ENCODE peak calls at places on chromosome 7, in six cellular contexts. One of them, this sample, is unnamed.

GRCh38 chr7:158488225-158488889 is 99.3 kb downstream of the PTPRN2 start:
- DNase-seq in A549: no peak
- DNase-seq in body of pancreas: no peak
- DNase-seq in GM06990: no peak
- DNase-seq in transverse colon: no peak
- DNase-seq in dorsolateral prefrontal cortex: no peak
- DNase-seq in this sample: no peak

GRCh38 chr7:22696672-22697071 is 30.3 kb upstream of the IL6 start:
- DNase-seq in A549: no peak
- DNase-seq in body of pancreas: no peak
- DNase-seq in GM06990: no peak
- DNase-seq in transverse colon: no peak
- DNase-seq in dorsolateral prefrontal cortex: no peak
- DNase-seq in this sample: no peak

GRCh38 chr7:135980665-135981180 is 3.6 kb upstream of the MTPN start:
- DNase-seq in A549: no peak
- DNase-seq in body of pancreas: no peak
- DNase-seq in GM06990: peak; percentile 62
- DNase-seq in transverse colon: peak; percentile 39
- DNase-seq in dorsolateral prefrontal cortex: no peak
- DNase-seq in this sample: peak; percentile 18

GRCh38 chr7:151194188-151194587 is 7.1 kb upstream of the ASB10 start:
- DNase-seq in A549: no peak
- DNase-seq in body of pancreas: no peak
- DNase-seq in GM06990: no peak
- DNase-seq in transverse colon: no peak
- DNase-seq in dorsolateral prefrontal cortex: no peak
- DNase-seq in this sample: no peak

GRCh38 chr7:92714767-92715166 is 121.6 kb downstream of the CDK6 start:
- DNase-seq in A549: no peak
- DNase-seq in body of pancreas: no peak
- DNase-seq in GM06990: no peak
- DNase-seq in transverse colon: no peak
- DNase-seq in dorsolateral prefrontal cortex: no peak
- DNase-seq in this sample: no peak

GRCh38 chr7:108358553-108358952 is 97.7 kb downstream of the NRCAM start:
- DNase-seq in A549: peak; percentile 29
- DNase-seq in body of pancreas: peak; percentile 86
- DNase-seq in GM06990: no peak
- DNase-seq in transverse colon: no peak
- DNase-seq in dorsolateral prefrontal cortex: no peak
- DNase-seq in this sample: no peak

GRCh38 chr7:158820656-158821055 is 8.7 kb downstream of the ESYT2 start:
- DNase-seq in A549: no peak
- DNase-seq in body of pancreas: no peak
- DNase-seq in GM06990: no peak
- DNase-seq in transverse colon: no peak
- DNase-seq in dorsolateral prefrontal cortex: no peak
- DNase-seq in this sample: no peak

GRCh38 chr7:91228327-91228726 is 35.9 kb upstream of the FZD1 start:
- DNase-seq in A549: no peak
- DNase-seq in body of pancreas: no peak
- DNase-seq in GM06990: no peak
- DNase-seq in transverse colon: no peak
- DNase-seq in dorsolateral prefrontal cortex: no peak
- DNase-seq in this sample: no peak

GRCh38 chr7:151837285-151838042 is 39.5 kb downstream of the PRKAG2 start:
- DNase-seq in A549: no peak
- DNase-seq in body of pancreas: no peak
- DNase-seq in GM06990: no peak
- DNase-seq in transverse colon: no peak
- DNase-seq in dorsolateral prefrontal cortex: no peak
- DNase-seq in this sample: no peak

GRCh38 chr7:20301311-20301939 is 29.3 kb upstream of the ITGB8 start:
- DNase-seq in A549: no peak
- DNase-seq in body of pancreas: no peak
- DNase-seq in GM06990: no peak
- DNase-seq in transverse colon: no peak
- DNase-seq in dorsolateral prefrontal cortex: no peak
- DNase-seq in this sample: peak; percentile 23

GRCh38 chr7:128796325-128796724 is 4.6 kb downstream of the CCDC136 start:
- DNase-seq in A549: no peak
- DNase-seq in body of pancreas: no peak
- DNase-seq in GM06990: no peak
- DNase-seq in transverse colon: no peak
- DNase-seq in dorsolateral prefrontal cortex: no peak
- DNase-seq in this sample: no peak

GRCh38 chr7:102173669-102174068 is 113.0 kb upstream of the SH2B2 start:
- DNase-seq in A549: no peak
- DNase-seq in body of pancreas: no peak
- DNase-seq in GM06990: no peak
- DNase-seq in transverse colon: no peak
- DNase-seq in dorsolateral prefrontal cortex: no peak
- DNase-seq in this sample: no peak

GRCh38 chr7:87816389-87816788 is 59.8 kb downstream of the SLC25A40 start:
- DNase-seq in A549: no peak
- DNase-seq in body of pancreas: no peak
- DNase-seq in GM06990: no peak
- DNase-seq in transverse colon: no peak
- DNase-seq in dorsolateral prefrontal cortex: no peak
- DNase-seq in this sample: no peak

DNA sequence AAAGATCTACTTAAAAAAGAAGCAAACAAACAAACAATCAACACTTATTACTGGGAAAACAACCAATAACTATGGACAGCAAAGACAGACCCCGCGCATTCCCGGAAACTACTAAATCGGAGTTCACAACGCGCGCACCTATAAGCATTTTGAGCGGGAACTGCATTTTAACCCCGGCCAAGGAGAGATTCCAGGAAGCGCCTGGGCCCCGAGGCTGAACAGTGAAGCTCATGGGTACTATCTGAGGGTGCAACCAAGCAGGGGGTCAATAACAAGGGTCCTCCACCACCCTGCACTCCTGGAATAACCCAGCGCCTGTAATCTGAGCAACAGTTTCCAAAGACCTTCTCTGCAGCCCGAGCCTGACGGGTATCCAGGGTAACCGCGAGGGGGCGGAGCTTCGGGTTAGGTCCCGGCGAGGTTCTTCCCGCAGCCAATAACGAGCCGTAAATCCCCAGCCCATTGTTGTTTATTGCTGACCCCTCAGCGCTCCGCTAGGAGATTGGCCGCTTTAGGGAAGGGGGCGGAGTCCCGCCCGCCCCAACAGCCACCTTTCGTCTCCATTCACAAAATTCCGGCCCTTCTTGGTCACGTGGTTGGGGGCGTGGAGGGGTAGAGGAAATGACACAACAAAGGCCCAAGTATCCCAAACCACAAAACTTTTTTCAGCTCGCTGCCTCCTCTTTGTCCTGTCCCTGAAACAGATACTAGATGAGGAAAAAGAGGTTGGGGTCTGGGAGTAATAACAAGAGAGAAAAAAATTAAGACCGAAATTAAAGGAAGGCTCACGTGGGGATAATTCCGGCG is 1.7 kb upstream of the ETV1 start:
- DNase-seq in A549: peak; percentile 87
- DNase-seq in body of pancreas: peak; percentile 91
- DNase-seq in GM06990: peak; percentile 55
- DNase-seq in transverse colon: peak; percentile 92
- DNase-seq in dorsolateral prefrontal cortex: peak; percentile 92
- DNase-seq in this sample: peak; percentile 38
- TF ChIP-seq CTCF in A549: no peak
- TF ChIP-seq CTCF in body of pancreas: no peak
- TF ChIP-seq CTCF in GM06990: no peak
- TF ChIP-seq CTCF in transverse colon: no peak
- TF ChIP-seq CTCF in dorsolateral prefrontal cortex: peak; percentile 36
- TF ChIP-seq CTCF in this sample: no peak

DNA sequence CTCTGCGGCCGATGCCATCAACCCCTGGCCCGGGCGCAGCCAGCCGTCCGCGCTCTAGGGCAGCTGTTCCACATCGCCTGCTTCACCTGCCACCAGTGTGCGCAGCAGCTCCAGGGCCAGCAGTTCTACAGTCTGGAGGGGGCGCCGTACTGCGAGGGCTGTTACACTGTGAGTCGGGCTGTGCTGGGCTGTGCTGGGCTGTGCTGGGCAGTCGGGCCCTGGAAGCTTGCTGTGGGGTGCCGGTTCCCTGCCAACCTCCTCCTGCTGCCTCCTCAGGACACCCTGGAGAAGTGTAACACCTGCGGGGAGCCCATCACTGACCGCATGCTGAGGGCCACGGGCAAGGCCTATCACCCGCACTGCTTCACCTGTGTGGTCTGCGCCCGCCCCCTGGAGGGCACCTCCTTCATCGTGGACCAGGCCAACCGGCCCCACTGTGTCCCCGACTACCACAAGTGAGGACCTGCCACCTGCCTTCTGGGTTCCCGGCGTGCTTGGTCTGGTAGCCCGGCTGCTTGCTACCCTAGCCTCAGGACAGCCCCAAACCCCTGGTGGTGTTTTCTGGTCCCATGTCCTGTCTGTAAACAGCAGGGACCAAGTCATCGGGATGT is 7.5 kb downstream of the ZYX start:
- DNase-seq in A549: no peak
- DNase-seq in body of pancreas: no peak
- DNase-seq in GM06990: no peak
- DNase-seq in transverse colon: no peak
- DNase-seq in dorsolateral prefrontal cortex: no peak
- DNase-seq in this sample: no peak
- TF ChIP-seq CTCF in A549: no peak
- TF ChIP-seq CTCF in body of pancreas: no peak
- TF ChIP-seq CTCF in GM06990: no peak
- TF ChIP-seq CTCF in transverse colon: no peak
- TF ChIP-seq CTCF in dorsolateral prefrontal cortex: no peak
- TF ChIP-seq CTCF in this sample: no peak

DNA sequence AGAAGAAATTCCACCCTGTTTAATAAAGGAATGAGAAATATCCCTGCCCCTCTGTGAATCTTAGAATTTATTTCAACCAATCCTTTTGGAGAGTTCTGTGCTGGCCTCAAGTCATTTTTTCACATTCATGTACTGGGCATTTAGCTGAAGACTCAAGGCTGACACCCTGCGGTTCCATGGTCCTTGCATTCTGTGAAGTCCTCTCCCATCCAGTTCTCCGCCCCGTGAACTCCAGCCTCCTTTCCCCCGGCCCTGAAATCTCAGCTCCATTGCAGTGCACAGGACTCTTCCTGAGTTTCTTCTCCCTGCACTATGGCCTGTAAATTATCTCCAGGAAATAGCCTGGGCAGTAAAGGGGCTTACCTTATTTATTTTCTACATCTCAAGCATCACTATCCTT is 183.0 kb upstream of the KCND2 start:
- DNase-seq in A549: no peak
- DNase-seq in body of pancreas: no peak
- DNase-seq in GM06990: no peak
- DNase-seq in transverse colon: no peak
- DNase-seq in dorsolateral prefrontal cortex: no peak
- DNase-seq in this sample: no peak
- TF ChIP-seq CTCF in A549: no peak
- TF ChIP-seq CTCF in body of pancreas: no peak
- TF ChIP-seq CTCF in GM06990: peak; percentile 30
- TF ChIP-seq CTCF in transverse colon: no peak
- TF ChIP-seq CTCF in dorsolateral prefrontal cortex: no peak
- TF ChIP-seq CTCF in this sample: peak; percentile 19

GRCh38 chr7:1271046-1271445 is 38.4 kb downstream of the UNCX start:
- DNase-seq in A549: no peak
- DNase-seq in body of pancreas: no peak
- DNase-seq in GM06990: no peak
- DNase-seq in transverse colon: no peak
- DNase-seq in dorsolateral prefrontal cortex: no peak
- DNase-seq in this sample: no peak
- TF ChIP-seq CTCF in A549: no peak
- TF ChIP-seq CTCF in body of pancreas: no peak
- TF ChIP-seq CTCF in GM06990: no peak
- TF ChIP-seq CTCF in transverse colon: no peak
- TF ChIP-seq CTCF in dorsolateral prefrontal cortex: no peak
- TF ChIP-seq CTCF in this sample: no peak

GRCh38 chr7:117157121-117157870 is 165.6 kb downstream of the WNT2 start:
- DNase-seq in A549: peak; percentile 17
- DNase-seq in body of pancreas: peak; percentile 47
- DNase-seq in GM06990: no peak
- DNase-seq in transverse colon: no peak
- DNase-seq in dorsolateral prefrontal cortex: peak; percentile 73
- DNase-seq in this sample: no peak
- TF ChIP-seq CTCF in A549: peak; percentile 26
- TF ChIP-seq CTCF in body of pancreas: no peak
- TF ChIP-seq CTCF in GM06990: no peak
- TF ChIP-seq CTCF in transverse colon: no peak
- TF ChIP-seq CTCF in dorsolateral prefrontal cortex: no peak
- TF ChIP-seq CTCF in this sample: no peak

GRCh38 chr7:111741811-111742240 is 179.5 kb upstream of the IMMP2L start:
- DNase-seq in A549: peak; percentile 80
- DNase-seq in body of pancreas: peak; percentile 49
- DNase-seq in GM06990: no peak
- DNase-seq in transverse colon: peak; percentile 51
- DNase-seq in dorsolateral prefrontal cortex: peak; percentile 81
- DNase-seq in this sample: peak; percentile 66
- TF ChIP-seq CTCF in A549: peak; percentile 89
- TF ChIP-seq CTCF in body of pancreas: peak; percentile 34
- TF ChIP-seq CTCF in GM06990: peak; percentile 58
- TF ChIP-seq CTCF in transverse colon: peak; percentile 63
- TF ChIP-seq CTCF in dorsolateral prefrontal cortex: peak; percentile 72
- TF ChIP-seq CTCF in this sample: peak; percentile 66

GRCh38 chr7:43441217-43441616 is 141.7 kb upstream of the STK17A start:
- DNase-seq in A549: no peak
- DNase-seq in body of pancreas: no peak
- DNase-seq in GM06990: no peak
- DNase-seq in transverse colon: no peak
- DNase-seq in dorsolateral prefrontal cortex: peak; percentile 54
- DNase-seq in this sample: no peak
- TF ChIP-seq CTCF in A549: no peak
- TF ChIP-seq CTCF in body of pancreas: no peak
- TF ChIP-seq CTCF in GM06990: no peak
- TF ChIP-seq CTCF in transverse colon: no peak
- TF ChIP-seq CTCF in dorsolateral prefrontal cortex: no peak
- TF ChIP-seq CTCF in this sample: no peak

GRCh38 chr7:34091330-34091917 is 186.1 kb downstream of the BMPER start:
- DNase-seq in A549: no peak
- DNase-seq in body of pancreas: peak; percentile 24
- DNase-seq in GM06990: no peak
- DNase-seq in transverse colon: peak; percentile 26
- DNase-seq in dorsolateral prefrontal cortex: no peak
- DNase-seq in this sample: no peak
- TF ChIP-seq CTCF in A549: peak; percentile 62
- TF ChIP-seq CTCF in body of pancreas: no peak
- TF ChIP-seq CTCF in GM06990: peak; percentile 55
- TF ChIP-seq CTCF in transverse colon: peak; percentile 37
- TF ChIP-seq CTCF in dorsolateral prefrontal cortex: no peak
- TF ChIP-seq CTCF in this sample: peak; percentile 23

This sample was measured in GM10248.